ENCODE peak calls at places on chromosomes 2 and 18, in seven cellular contexts. P, D, V, B, S, W and X are unnamed samples.

GRCh38 chr2:152336854-152337510 is 2.0 kb downstream of the FMNL2 start:
- DNase-seq in P (peak; percentile 40), D (peak; percentile 53), V (peak; percentile 11), B (peak; percentile 55), S (peak; percentile 84), W (peak; percentile 66), X (no peak)

GRCh38 chr2:70282439-70282838 is 11.1 kb downstream of the SNRPG start:
- DNase-seq in P (no peak), D (no peak), V (no peak), B (no peak), S (no peak), W (no peak), X (no peak)

GRCh38 chr2:98457045-98457696 is 12.5 kb downstream of the INPP4A start:
- DNase-seq in P (no peak), D (peak; percentile 99), V (no peak), B (no peak), S (peak; percentile 99), W (peak; percentile 93), X (no peak)

GRCh38 chr2:144015655-144016245 is 504.2 kb downstream of the ZEB2 start:
- DNase-seq in P (no peak), D (peak; percentile 98), V (no peak), B (no peak), S (peak; percentile 52), W (peak; percentile 85), X (no peak)

GRCh38 chr2:237479747-237480146 is 7.3 kb upstream of the MLPH start:
- DNase-seq in P (no peak), D (no peak), V (no peak), B (no peak), S (no peak), W (no peak), X (no peak)

GRCh38 chr2:210630904-210631560 is 74.6 kb downstream of the CPS1 start:
- DNase-seq in P (no peak), D (no peak), V (no peak), B (no peak), S (no peak), W (no peak), X (no peak)

GRCh38 chr2:44169155-44169898 is 652 bp downstream of the PPM1B start:
- DNase-seq in P (no peak), D (peak; percentile 37), V (peak; percentile 21), B (peak; percentile 70), S (peak; percentile 67), W (peak; percentile 55), X (no peak)

GRCh38 chr2:12721571-12722444 is 5.1 kb downstream of the TRIB2 start:
- DNase-seq in P (no peak), D (peak; percentile 57), V (no peak), B (no peak), S (no peak), W (no peak), X (no peak)

GRCh38 chr18:26745288-26745975 is 120.1 kb downstream of the AQP4 start:
- DNase-seq in P (no peak), D (no peak), V (no peak), B (peak; percentile 69), S (no peak), W (no peak), X (no peak)

GRCh38 chr2:223737207-223737606 is 100.2 kb downstream of the AP1S3 start:
- DNase-seq in P (no peak), D (no peak), V (no peak), B (no peak), S (no peak), W (no peak), X (no peak)

GRCh38 chr2:235813398-235813797 is 319.6 kb downstream of the AGAP1 start:
- DNase-seq in P (no peak), D (no peak), V (no peak), B (no peak), S (no peak), W (no peak), X (no peak)

GRCh38 chr2:147416099-147416498 is 428.7 kb upstream of the ACVR2A start:
- DNase-seq in P (no peak), D (no peak), V (no peak), B (no peak), S (no peak), W (peak; percentile 88), X (no peak)

GRCh38 chr18:75421656-75422055 is 5.8 kb downstream of the SMIM21 start:
- DNase-seq in P (no peak), D (peak; percentile 57), V (no peak), B (no peak), S (no peak), W (no peak), X (no peak)

GRCh38 chr2:10043256-10043905 is at the start of gene KLF11:
- DNase-seq in P (peak; percentile 85), D (peak; percentile 81), V (peak; percentile 57), B (peak; percentile 93), S (peak; percentile 89), W (peak; percentile 92), X (no peak)

GRCh38 chr2:233817995-233818638 is 36.2 kb downstream of the HJURP start:
- DNase-seq in P (peak; percentile 17), D (no peak), V (no peak), B (no peak), S (no peak), W (no peak), X (no peak)

GRCh38 chr2:223602972-223603371 is 811 bp upstream of the SCG2 start:
- DNase-seq in P (no peak), D (peak; percentile 74), V (no peak), B (no peak), S (no peak), W (no peak), X (no peak)

GRCh38 chr2:84022810-84023431 is 436.2 kb downstream of the SUCLG1 start:
- DNase-seq in P (peak; percentile 40), D (peak; percentile 60), V (peak; percentile 65), B (peak; percentile 85), S (peak; percentile 24), W (peak; percentile 85), X (no peak)

GRCh38 chr18:80251700-80252099 is 4.4 kb upstream of the PARD6G start:
- DNase-seq in P (no peak), D (no peak), V (no peak), B (no peak), S (no peak), W (peak; percentile 55), X (no peak)

GRCh38 chr2:205372141-205372540 is 310.2 kb upstream of the NRP2 start:
- DNase-seq in P (no peak), D (peak; percentile 60), V (no peak), B (no peak), S (peak; percentile 27), W (no peak), X (no peak)

GRCh38 chr2:74314107-74314506 is 29.1 kb downstream of the SLC4A5 start:
- DNase-seq in P (no peak), D (no peak), V (no peak), B (no peak), S (no peak), W (no peak), X (no peak)

GRCh38 chr2:231648579-231649174 is 56.0 kb downstream of the TEX44 start:
- DNase-seq in P (peak; percentile 86), D (peak; percentile 50), V (no peak), B (peak; percentile 74), S (peak; percentile 74), W (peak; percentile 84), X (peak; percentile 88)

GRCh38 chr2:137829251-137829650 is 135.0 kb upstream of the HNMT start:
- DNase-seq in P (no peak), D (no peak), V (no peak), B (no peak), S (no peak), W (no peak), X (no peak)
- H3K4ac ChIP-seq in P (no peak overlapping the region), D (no peak overlapping the region), V (no peak overlapping the region), B (no peak overlapping the region), S (no peak overlapping the region), W (no peak overlapping the region), X (no peak overlapping the region)

GRCh38 chr2:95086017-95086416 is 35.6 kb downstream of the MRPS5 start:
- DNase-seq in P (no peak), D (no peak), V (no peak), B (no peak), S (no peak), W (no peak), X (no peak)
- H3K4ac ChIP-seq in P (no peak overlapping the region), D (no peak overlapping the region), V (no peak overlapping the region), B (no peak overlapping the region), S (no peak overlapping the region), W (no peak overlapping the region), X (no peak overlapping the region)

GRCh38 chr2:150042844-150043503 is 444.5 kb downstream of the RND3 start:
- DNase-seq in P (no peak), D (no peak), V (no peak), B (no peak), S (no peak), W (no peak), X (no peak)

GRCh38 chr2:150047731-150048130 is 439.7 kb downstream of the RND3 start:
- DNase-seq in P (no peak), D (no peak), V (no peak), B (no peak), S (no peak), W (no peak), X (no peak)

GRCh38 chr2:150041721-150042450 is 445.6 kb downstream of the RND3 start:
- DNase-seq in P (no peak), D (peak; percentile 86), V (no peak), B (no peak), S (no peak), W (no peak), X (no peak)

GRCh38 chr2:150046211-150046610 is 441.3 kb downstream of the RND3 start:
- DNase-seq in P (no peak), D (peak; percentile 52), V (no peak), B (peak; percentile 30), S (peak; percentile 27), W (peak; percentile 19), X (no peak)

DNA sequence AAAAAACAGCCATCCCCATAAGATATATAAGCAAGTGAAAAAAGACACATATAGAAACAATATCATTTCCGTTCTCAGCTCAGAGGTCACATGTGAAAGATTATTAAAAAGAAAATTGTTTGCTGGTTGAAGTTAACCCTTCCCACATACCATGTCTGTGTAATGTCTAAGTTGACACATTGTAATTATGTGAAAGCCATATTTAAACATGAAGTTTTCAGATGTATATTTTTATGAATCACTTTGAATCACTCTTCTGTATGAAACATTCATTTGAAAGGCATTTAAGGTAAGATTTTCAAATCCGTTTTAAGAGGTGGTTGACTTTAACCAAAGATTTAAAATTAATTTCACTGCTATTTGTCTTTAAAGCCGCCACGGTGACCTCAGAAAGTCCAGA is 441.9 kb downstream of the RND3 start:
- DNase-seq in P (no peak), D (peak; percentile 3), V (no peak), B (no peak), S (no peak), W (no peak), X (no peak)
- H3K4ac ChIP-seq in P (no peak overlapping the region), D (no peak overlapping the region), V (no peak overlapping the region), B (no peak overlapping the region), S (no peak overlapping the region), W (no peak overlapping the region), X (no peak overlapping the region)

GRCh38 chr18:76602169-76602568 is 107.1 kb upstream of the ZNF516 start:
- DNase-seq in P (no peak), D (no peak), V (no peak), B (no peak), S (no peak), W (no peak), X (no peak)

GRCh38 chr18:76610012-76610411 is 115.0 kb upstream of the ZNF516 start:
- DNase-seq in P (no peak), D (no peak), V (no peak), B (no peak), S (no peak), W (no peak), X (no peak)

GRCh38 chr18:76610933-76611749 is 116.1 kb upstream of the ZNF516 start:
- DNase-seq in P (no peak), D (peak; percentile 61), V (no peak), B (peak; percentile 18), S (peak; percentile 12), W (no peak), X (no peak)

GRCh38 chr18:76604642-76605240 is 109.7 kb upstream of the ZNF516 start:
- DNase-seq in P (no peak), D (peak; percentile 28), V (no peak), B (no peak), S (no peak), W (no peak), X (no peak)

GRCh38 chr18:76605341-76605929 is 110.4 kb upstream of the ZNF516 start:
- DNase-seq in P (no peak), D (no peak), V (no peak), B (no peak), S (no peak), W (no peak), X (no peak)
- H3K4ac ChIP-seq in P (no peak overlapping the region), D (no peak overlapping the region), V (no peak overlapping the region), B (no peak overlapping the region), S (no peak overlapping the region), W (no peak overlapping the region), X (no peak overlapping the region)